ENCODE peak calls at places on chromosomes 12 and 14, in four cellular contexts. One of them, this sample, is unnamed.

GRCh38 chr12:126963825-126964224 is 1303.1 kb upstream of the TMEM132C start:
- DNase-seq in activated T-cell treated with anti-CD3 and anti-CD28 coated beads, Interleukin-2, amount 50 U/mL, for 72 hours: no peak
- DNase-seq in stimulated activated naive CD8-positive, alpha-beta T cell treated with anti-CD3 and anti-CD28 coated beads, Interleukin-15, Interleukin-2, amounts not matched to agents 100 U/mL and 50 U/mL, for 24 hours: no peak
- DNase-seq in Panc1: no peak
- DNase-seq in this sample: no peak

GRCh38 chr12:93003540-93004239 is 74.6 kb upstream of the EEA1 start:
- DNase-seq in Panc1: no peak
- DNase-seq in activated T-cell treated with anti-CD3 and anti-CD28 coated beads, Interleukin-2, amount 50 U/mL, for 72 hours: no peak
- DNase-seq in stimulated activated naive CD8-positive, alpha-beta T cell treated with anti-CD3 and anti-CD28 coated beads, Interleukin-15, Interleukin-2, amounts not matched to agents 100 U/mL and 50 U/mL, for 24 hours: no peak
- DNase-seq in this sample: no peak

GRCh38 chr14:72291908-72292688 is 359.9 kb downstream of the RGS6 start:
- DNase-seq in Panc1: peak; percentile 15
- DNase-seq in activated T-cell treated with anti-CD3 and anti-CD28 coated beads, Interleukin-2, amount 50 U/mL, for 72 hours: peak; percentile 10
- DNase-seq in stimulated activated naive CD8-positive, alpha-beta T cell treated with anti-CD3 and anti-CD28 coated beads, Interleukin-15, Interleukin-2, amounts not matched to agents 100 U/mL and 50 U/mL, for 24 hours: peak; percentile 5
- DNase-seq in this sample: peak; percentile 63

GRCh38 chr14:54786816-54787215 is 115.8 kb downstream of the GCH1 start:
- DNase-seq in activated T-cell treated with anti-CD3 and anti-CD28 coated beads, Interleukin-2, amount 50 U/mL, for 72 hours: no peak
- DNase-seq in stimulated activated naive CD8-positive, alpha-beta T cell treated with anti-CD3 and anti-CD28 coated beads, Interleukin-15, Interleukin-2, amounts not matched to agents 100 U/mL and 50 U/mL, for 24 hours: no peak
- DNase-seq in Panc1: no peak
- DNase-seq in this sample: no peak

GRCh38 chr12:53049582-53050318 is at the start of gene TNS2:
- DNase-seq in activated T-cell treated with anti-CD3 and anti-CD28 coated beads, Interleukin-2, amount 50 U/mL, for 72 hours: no peak
- DNase-seq in stimulated activated naive CD8-positive, alpha-beta T cell treated with anti-CD3 and anti-CD28 coated beads, Interleukin-15, Interleukin-2, amounts not matched to agents 100 U/mL and 50 U/mL, for 24 hours: no peak
- DNase-seq in Panc1: no peak
- DNase-seq in this sample: peak; percentile 76

GRCh38 chr12:114668905-114669304 is 15.1 kb downstream of the TBX3 start:
- DNase-seq in stimulated activated naive CD8-positive, alpha-beta T cell treated with anti-CD3 and anti-CD28 coated beads, Interleukin-15, Interleukin-2, amounts not matched to agents 100 U/mL and 50 U/mL, for 24 hours: no peak
- DNase-seq in Panc1: no peak
- DNase-seq in activated T-cell treated with anti-CD3 and anti-CD28 coated beads, Interleukin-2, amount 50 U/mL, for 72 hours: no peak
- DNase-seq in this sample: no peak

GRCh38 chr12:123471374-123472068 is 13.6 kb downstream of the SNRNP35 start:
- DNase-seq in Panc1: no peak
- DNase-seq in activated T-cell treated with anti-CD3 and anti-CD28 coated beads, Interleukin-2, amount 50 U/mL, for 72 hours: no peak
- DNase-seq in stimulated activated naive CD8-positive, alpha-beta T cell treated with anti-CD3 and anti-CD28 coated beads, Interleukin-15, Interleukin-2, amounts not matched to agents 100 U/mL and 50 U/mL, for 24 hours: no peak
- DNase-seq in this sample: peak; percentile 51

GRCh38 chr12:6768385-6769002 is 2.3 kb downstream of the PTMS start:
- DNase-seq in Panc1: no peak
- DNase-seq in stimulated activated naive CD8-positive, alpha-beta T cell treated with anti-CD3 and anti-CD28 coated beads, Interleukin-15, Interleukin-2, amounts not matched to agents 100 U/mL and 50 U/mL, for 24 hours: no peak
- DNase-seq in activated T-cell treated with anti-CD3 and anti-CD28 coated beads, Interleukin-2, amount 50 U/mL, for 72 hours: no peak
- DNase-seq in this sample: peak; percentile 13

GRCh38 chr14:83300454-83301064 is 1766.9 kb upstream of the SEL1L start:
- DNase-seq in Panc1: peak; percentile 20
- DNase-seq in activated T-cell treated with anti-CD3 and anti-CD28 coated beads, Interleukin-2, amount 50 U/mL, for 72 hours: no peak
- DNase-seq in stimulated activated naive CD8-positive, alpha-beta T cell treated with anti-CD3 and anti-CD28 coated beads, Interleukin-15, Interleukin-2, amounts not matched to agents 100 U/mL and 50 U/mL, for 24 hours: no peak
- DNase-seq in this sample: peak; percentile 55

GRCh38 chr14:67396381-67396965 is 15.5 kb downstream of the PLEK2 start:
- DNase-seq in activated T-cell treated with anti-CD3 and anti-CD28 coated beads, Interleukin-2, amount 50 U/mL, for 72 hours: no peak
- DNase-seq in stimulated activated naive CD8-positive, alpha-beta T cell treated with anti-CD3 and anti-CD28 coated beads, Interleukin-15, Interleukin-2, amounts not matched to agents 100 U/mL and 50 U/mL, for 24 hours: no peak
- DNase-seq in Panc1: no peak
- DNase-seq in this sample: no peak

GRCh38 chr14:67187826-67188225 is 1.4 kb upstream of the GARIN2 start:
- DNase-seq in activated T-cell treated with anti-CD3 and anti-CD28 coated beads, Interleukin-2, amount 50 U/mL, for 72 hours: no peak
- DNase-seq in Panc1: peak; percentile 54
- DNase-seq in stimulated activated naive CD8-positive, alpha-beta T cell treated with anti-CD3 and anti-CD28 coated beads, Interleukin-15, Interleukin-2, amounts not matched to agents 100 U/mL and 50 U/mL, for 24 hours: no peak
- DNase-seq in this sample: no peak

GRCh38 chr12:77954156-77954555 is 123.5 kb downstream of the NAV3 start:
- DNase-seq in Panc1: no peak
- DNase-seq in stimulated activated naive CD8-positive, alpha-beta T cell treated with anti-CD3 and anti-CD28 coated beads, Interleukin-15, Interleukin-2, amounts not matched to agents 100 U/mL and 50 U/mL, for 24 hours: no peak
- DNase-seq in activated T-cell treated with anti-CD3 and anti-CD28 coated beads, Interleukin-2, amount 50 U/mL, for 72 hours: no peak
- DNase-seq in this sample: no peak

GRCh38 chr14:94673781-94674231 is 61.6 kb downstream of the SERPINA3 start:
- DNase-seq in Panc1: no peak
- DNase-seq in activated T-cell treated with anti-CD3 and anti-CD28 coated beads, Interleukin-2, amount 50 U/mL, for 72 hours: no peak
- DNase-seq in stimulated activated naive CD8-positive, alpha-beta T cell treated with anti-CD3 and anti-CD28 coated beads, Interleukin-15, Interleukin-2, amounts not matched to agents 100 U/mL and 50 U/mL, for 24 hours: no peak
- DNase-seq in this sample: no peak

GRCh38 chr12:119695034-119695433 is 27.1 kb downstream of the PRKAB1 start:
- DNase-seq in activated T-cell treated with anti-CD3 and anti-CD28 coated beads, Interleukin-2, amount 50 U/mL, for 72 hours: no peak
- DNase-seq in stimulated activated naive CD8-positive, alpha-beta T cell treated with anti-CD3 and anti-CD28 coated beads, Interleukin-15, Interleukin-2, amounts not matched to agents 100 U/mL and 50 U/mL, for 24 hours: no peak
- DNase-seq in Panc1: no peak
- DNase-seq in this sample: peak; percentile 26

GRCh38 chr12:116125981-116126566 is 151.4 kb downstream of the MED13L start:
- DNase-seq in stimulated activated naive CD8-positive, alpha-beta T cell treated with anti-CD3 and anti-CD28 coated beads, Interleukin-15, Interleukin-2, amounts not matched to agents 100 U/mL and 50 U/mL, for 24 hours: no peak
- DNase-seq in activated T-cell treated with anti-CD3 and anti-CD28 coated beads, Interleukin-2, amount 50 U/mL, for 72 hours: no peak
- DNase-seq in Panc1: no peak
- DNase-seq in this sample: peak; percentile 55

GRCh38 chr12:129700036-129700435 is 203.8 kb downstream of the TMEM132D start:
- DNase-seq in activated T-cell treated with anti-CD3 and anti-CD28 coated beads, Interleukin-2, amount 50 U/mL, for 72 hours: no peak
- DNase-seq in Panc1: no peak
- DNase-seq in stimulated activated naive CD8-positive, alpha-beta T cell treated with anti-CD3 and anti-CD28 coated beads, Interleukin-15, Interleukin-2, amounts not matched to agents 100 U/mL and 50 U/mL, for 24 hours: no peak
- DNase-seq in this sample: no peak

GRCh38 chr14:44404021-44404420 is 103.1 kb downstream of the FSCB start:
- DNase-seq in activated T-cell treated with anti-CD3 and anti-CD28 coated beads, Interleukin-2, amount 50 U/mL, for 72 hours: no peak
- DNase-seq in stimulated activated naive CD8-positive, alpha-beta T cell treated with anti-CD3 and anti-CD28 coated beads, Interleukin-15, Interleukin-2, amounts not matched to agents 100 U/mL and 50 U/mL, for 24 hours: no peak
- DNase-seq in Panc1: no peak
- DNase-seq in this sample: no peak

GRCh38 chr12:112107728-112108447 is 695 bp downstream of the NAA25 start:
- DNase-seq in stimulated activated naive CD8-positive, alpha-beta T cell treated with anti-CD3 and anti-CD28 coated beads, Interleukin-15, Interleukin-2, amounts not matched to agents 100 U/mL and 50 U/mL, for 24 hours: peak; percentile 44
- DNase-seq in Panc1: no peak
- DNase-seq in activated T-cell treated with anti-CD3 and anti-CD28 coated beads, Interleukin-2, amount 50 U/mL, for 72 hours: no peak
- DNase-seq in this sample: peak; percentile 80

GRCh38 chr12:116463366-116463765 is 95.8 kb upstream of the MAP1LC3B2 start:
- DNase-seq in stimulated activated naive CD8-positive, alpha-beta T cell treated with anti-CD3 and anti-CD28 coated beads, Interleukin-15, Interleukin-2, amounts not matched to agents 100 U/mL and 50 U/mL, for 24 hours: no peak
- DNase-seq in Panc1: no peak
- DNase-seq in activated T-cell treated with anti-CD3 and anti-CD28 coated beads, Interleukin-2, amount 50 U/mL, for 72 hours: no peak
- DNase-seq in this sample: no peak

GRCh38 chr14:99273025-99273723 is 1.2 kb upstream of the BCL11B start:
- DNase-seq in Panc1: no peak
- DNase-seq in stimulated activated naive CD8-positive, alpha-beta T cell treated with anti-CD3 and anti-CD28 coated beads, Interleukin-15, Interleukin-2, amounts not matched to agents 100 U/mL and 50 U/mL, for 24 hours: peak; percentile 83
- DNase-seq in activated T-cell treated with anti-CD3 and anti-CD28 coated beads, Interleukin-2, amount 50 U/mL, for 72 hours: peak; percentile 66
- DNase-seq in this sample: peak; percentile 4

GRCh38 chr12:56255671-56256070 is 2.5 kb downstream of the ANKRD52 start:
- DNase-seq in activated T-cell treated with anti-CD3 and anti-CD28 coated beads, Interleukin-2, amount 50 U/mL, for 72 hours: no peak
- DNase-seq in stimulated activated naive CD8-positive, alpha-beta T cell treated with anti-CD3 and anti-CD28 coated beads, Interleukin-15, Interleukin-2, amounts not matched to agents 100 U/mL and 50 U/mL, for 24 hours: no peak
- DNase-seq in Panc1: no peak
- DNase-seq in this sample: no peak

GRCh38 chr12:104648746-104649145 is 192.0 kb downstream of the CHST11 start:
- DNase-seq in activated T-cell treated with anti-CD3 and anti-CD28 coated beads, Interleukin-2, amount 50 U/mL, for 72 hours: no peak
- DNase-seq in stimulated activated naive CD8-positive, alpha-beta T cell treated with anti-CD3 and anti-CD28 coated beads, Interleukin-15, Interleukin-2, amounts not matched to agents 100 U/mL and 50 U/mL, for 24 hours: no peak
- DNase-seq in Panc1: no peak
- DNase-seq in this sample: no peak

GRCh38 chr12:24069532-24070395 is 120.3 kb upstream of the SOX5 start:
- DNase-seq in activated T-cell treated with anti-CD3 and anti-CD28 coated beads, Interleukin-2, amount 50 U/mL, for 72 hours: no peak
- DNase-seq in Panc1: no peak
- DNase-seq in stimulated activated naive CD8-positive, alpha-beta T cell treated with anti-CD3 and anti-CD28 coated beads, Interleukin-15, Interleukin-2, amounts not matched to agents 100 U/mL and 50 U/mL, for 24 hours: no peak
- DNase-seq in this sample: no peak

GRCh38 chr14:56224691-56225681 is 106.8 kb downstream of the PELI2 start:
- DNase-seq in stimulated activated naive CD8-positive, alpha-beta T cell treated with anti-CD3 and anti-CD28 coated beads, Interleukin-15, Interleukin-2, amounts not matched to agents 100 U/mL and 50 U/mL, for 24 hours: no peak
- DNase-seq in Panc1: no peak
- DNase-seq in activated T-cell treated with anti-CD3 and anti-CD28 coated beads, Interleukin-2, amount 50 U/mL, for 72 hours: no peak
- DNase-seq in this sample: no peak

GRCh38 chr12:102172436-102172835 is 25.2 kb downstream of the PMCH start:
- DNase-seq in activated T-cell treated with anti-CD3 and anti-CD28 coated beads, Interleukin-2, amount 50 U/mL, for 72 hours: no peak
- DNase-seq in stimulated activated naive CD8-positive, alpha-beta T cell treated with anti-CD3 and anti-CD28 coated beads, Interleukin-15, Interleukin-2, amounts not matched to agents 100 U/mL and 50 U/mL, for 24 hours: no peak
- DNase-seq in Panc1: no peak
- DNase-seq in this sample: peak; percentile 35

GRCh38 chr14:103016071-103016470 is 41.3 kb downstream of the CDC42BPB start:
- DNase-seq in Panc1: no peak
- DNase-seq in activated T-cell treated with anti-CD3 and anti-CD28 coated beads, Interleukin-2, amount 50 U/mL, for 72 hours: no peak
- DNase-seq in stimulated activated naive CD8-positive, alpha-beta T cell treated with anti-CD3 and anti-CD28 coated beads, Interleukin-15, Interleukin-2, amounts not matched to agents 100 U/mL and 50 U/mL, for 24 hours: no peak
- DNase-seq in this sample: peak; percentile 7

GRCh38 chr12:88642675-88643431 is 62.6 kb upstream of the KITLG start:
- DNase-seq in activated T-cell treated with anti-CD3 and anti-CD28 coated beads, Interleukin-2, amount 50 U/mL, for 72 hours: no peak
- DNase-seq in Panc1: no peak
- DNase-seq in stimulated activated naive CD8-positive, alpha-beta T cell treated with anti-CD3 and anti-CD28 coated beads, Interleukin-15, Interleukin-2, amounts not matched to agents 100 U/mL and 50 U/mL, for 24 hours: no peak
- DNase-seq in this sample: peak; percentile 19

GRCh38 chr12:121800694-121801600 is 2.9 kb upstream of the SETD1B start:
- DNase-seq in activated T-cell treated with anti-CD3 and anti-CD28 coated beads, Interleukin-2, amount 50 U/mL, for 72 hours: peak; percentile 85
- DNase-seq in Panc1: no peak
- DNase-seq in stimulated activated naive CD8-positive, alpha-beta T cell treated with anti-CD3 and anti-CD28 coated beads, Interleukin-15, Interleukin-2, amounts not matched to agents 100 U/mL and 50 U/mL, for 24 hours: peak; percentile 78
- DNase-seq in this sample: peak; percentile 78

This sample was measured in myocyte.